ENCODE peak calls at places on chromosomes 3 and 15, in six cellular contexts. E is coronary artery; Y is fibroblast of gingiva; D is stimulated activated CD8-positive, alpha-beta memory T cell treated with anti-CD3 and anti-CD28 coated beads, Interleukin-15, amount 100 ng/mL, for 4 hours; F is HEK293T; L is hypothalamus. C is an unnamed sample.
A peak's percentile ranks its signal among the peaks of the same experiment; 100 is the strongest.

GRCh38 chr3:37039447-37039846 is 46.1 kb downstream of the MLH1 start:
- DNase-seq in E (no peak), Y (no peak), D (no peak), F (no peak), L (no peak), C (no peak)

GRCh38 chr15:68924866-68925599 is 5.3 kb upstream of the SPESP1 start:
- DNase-seq in E (no peak), Y (peak; percentile 64), D (peak; percentile 8), F (peak; percentile 87), L (peak; percentile 75), C (peak; percentile 80)

GRCh38 chr3:177443469-177443868 is 246.2 kb upstream of the TBL1XR1 start:
- DNase-seq in E (no peak), Y (peak; percentile 41), D (no peak), F (no peak), L (no peak), C (peak; percentile 86)

GRCh38 chr15:52392008-52392687 is 96.5 kb upstream of the MYO5C start:
- DNase-seq in E (no peak), Y (peak; percentile 86), D (no peak), F (no peak), L (no peak), C (peak; percentile 87)

GRCh38 chr3:188578579-188579363 is 424.8 kb downstream of the LPP start:
- DNase-seq in E (peak; percentile 92), Y (peak; percentile 98), D (no peak), F (no peak), L (no peak), C (peak; percentile 60)

GRCh38 chr3:30553641-30554316 is 52.6 kb upstream of the TGFBR2 start:
- DNase-seq in E (no peak), Y (no peak), D (no peak), F (no peak), L (no peak), C (peak; percentile 83)

GRCh38 chr15:101651753-101652097 is 456 bp downstream of the TM2D3 start:
- DNase-seq in E (peak; percentile 78), Y (no peak), D (no peak), F (no peak), L (no peak), C (no peak)

GRCh38 chr3:181054538-181054937 is 65.0 kb upstream of the DNAJC19 start:
- DNase-seq in E (no peak), Y (no peak), D (no peak), F (no peak), L (no peak), C (no peak)

GRCh38 chr3:112197131-112197530 is 64.1 kb upstream of the GCSAM start:
- DNase-seq in E (no peak), Y (no peak), D (no peak), F (no peak), L (no peak), C (no peak)

GRCh38 chr3:11238057-11238456 is 34.1 kb upstream of the ATG7 start:
- DNase-seq in E (no peak), Y (peak; percentile 78), D (no peak), F (no peak), L (no peak), C (peak; percentile 94)

GRCh38 chr3:143751643-143752178 is 96.6 kb downstream of the SLC9A9 start:
- DNase-seq in E (no peak), Y (no peak), D (no peak), F (no peak), L (no peak), C (no peak)

GRCh38 chr3:12656193-12656592 is 7.7 kb downstream of the RAF1 start:
- DNase-seq in E (no peak), Y (no peak), D (no peak), F (no peak), L (no peak), C (no peak)

GRCh38 chr15:96625251-96625650 is 294.8 kb downstream of the NR2F2 start:
- DNase-seq in E (no peak), Y (no peak), D (no peak), F (no peak), L (no peak), C (no peak)

C was measured in RPMI7951.